ENCODE peak calls at places on chromosomes 1 and 21, in nine cellular contexts. V is anterior cingulate cortex; U is fibroblast of lung; Z is HEK293T; Y is adipocyte; L is activated CD4-positive, alpha-beta T cell treated with anti-CD3 and anti-CD28 coated beads for 36 hours; O is non-pigmented ciliary epithelial cell; X is AML-193; N is stimulated activated CD4-positive, alpha-beta T cell treated with anti-CD3 and anti-CD28 coated beads, Interleukin-2, amount 100 ng/mL, for 24 hours. B is an unnamed sample.

GRCh38 chr21:28798798-28799197 is 193.9 kb downstream of the LTN1 start:
- DNase-seq in V (no peak), U (no peak), Z (no peak), Y (peak), L (no peak), O (no peak), X (no peak), N (no peak), B (no peak)

GRCh38 chr1:205950280-205950679 is 7.0 kb upstream of the SLC26A9 start:
- DNase-seq in V (peak), U (peak), Z (no peak), Y (no peak), L (no peak), O (no peak), X (no peak), N (no peak), B (no peak)

GRCh38 chr1:166972193-166972592 is 3.1 kb downstream of the ILDR2 start:
- DNase-seq in V (peak), U (no peak), Z (no peak), Y (no peak), L (no peak), O (no peak), X (no peak), N (no peak), B (no peak)

GRCh38 chr1:174659823-174660222 is 212.1 kb downstream of the GPR52 start:
- DNase-seq in V (no peak), U (peak), Z (no peak), Y (peak), L (no peak), O (peak), X (no peak), N (no peak), B (no peak)

GRCh38 chr1:58476179-58476578 is 70.3 kb downstream of the OMA1 start:
- DNase-seq in V (no peak), U (no peak), Z (no peak), Y (no peak), L (no peak), O (no peak), X (no peak), N (no peak), B (no peak)

GRCh38 chr1:243528459-243529120 is 272.7 kb downstream of the SDCCAG8 start:
- DNase-seq in V (no peak), U (no peak), Z (no peak), Y (no peak), L (no peak), O (no peak), X (no peak), N (no peak), B (no peak)

GRCh38 chr1:77279929-77280328 is 1.9 kb upstream of the AK5 start:
- DNase-seq in V (no peak), U (no peak), Z (no peak), Y (no peak), L (no peak), O (no peak), X (peak), N (no peak), B (peak)

GRCh38 chr1:174999926-175000696 is at the start of gene CACYBP:
- DNase-seq in V (no peak), U (peak), Z (no peak), Y (peak), L (peak), O (no peak), X (peak), N (peak), B (no peak)

GRCh38 chr1:53339736-53340385 is 12.0 kb upstream of the LRP8 start:
- DNase-seq in V (no peak), U (no peak), Z (no peak), Y (no peak), L (no peak), O (no peak), X (no peak), N (no peak), B (no peak)

GRCh38 chr1:118913818-118914217 is 74.3 kb downstream of the TBX15 start:
- DNase-seq in V (no peak), U (no peak), Z (no peak), Y (no peak), L (no peak), O (no peak), X (no peak), N (no peak), B (no peak)

GRCh38 chr1:68409426-68409825 is 40.3 kb downstream of the RPE65 start:
- DNase-seq in V (no peak), U (peak), Z (no peak), Y (peak), L (no peak), O (no peak), X (no peak), N (no peak), B (no peak)

GRCh38 chr1:168664069-168664834 is 64.8 kb downstream of the DPT start:
- DNase-seq in V (no peak), U (no peak), Z (no peak), Y (no peak), L (no peak), O (no peak), X (no peak), N (no peak), B (no peak)

GRCh38 chr1:207740224-207740623 is 11.6 kb upstream of the CD46 start:
- DNase-seq in V (no peak), U (no peak), Z (no peak), Y (no peak), L (no peak), O (no peak), X (no peak), N (no peak), B (no peak)

GRCh38 chr1:156813298-156813697 is 3.4 kb downstream of the SH2D2A start:
- DNase-seq in V (no peak), U (no peak), Z (no peak), Y (no peak), L (no peak), O (no peak), X (no peak), N (no peak), B (no peak)

GRCh38 chr21:38343691-38344090 is 86.9 kb downstream of the KCNJ15 start:
- DNase-seq in V (no peak), U (peak), Z (no peak), Y (peak), L (no peak), O (no peak), X (no peak), N (no peak), B (no peak)

GRCh38 chr1:152110860-152111514 is 4.3 kb downstream of the TCHH start:
- DNase-seq in V (no peak), U (peak), Z (peak), Y (peak), L (peak), O (no peak), X (no peak), N (peak), B (peak)

GRCh38 chr21:42312626-42313104 is 2.5 kb downstream of the TFF3 start:
- DNase-seq in V (no peak), U (no peak), Z (no peak), Y (no peak), L (no peak), O (no peak), X (no peak), N (no peak), B (no peak)

GRCh38 chr1:7390604-7391000 is 380.5 kb upstream of the VAMP3 start:
- DNase-seq in V (no peak), U (no peak), Z (no peak), Y (no peak), L (no peak), O (no peak), X (no peak), N (no peak), B (no peak)

GRCh38 chr1:224070521-224070920 is 43.4 kb upstream of the FBXO28 start:
- DNase-seq in V (no peak), U (no peak), Z (no peak), Y (no peak), L (no peak), O (no peak), X (no peak), N (no peak), B (no peak)

GRCh38 chr1:228792601-228793000 is 57.3 kb downstream of the RHOU start:
- DNase-seq in V (no peak), U (no peak), Z (no peak), Y (no peak), L (no peak), O (no peak), X (no peak), N (no peak), B (no peak)

GRCh38 chr1:237141471-237141870 is 99.5 kb downstream of the RYR2 start:
- DNase-seq in V (no peak), U (no peak), Z (no peak), Y (no peak), L (no peak), O (no peak), X (no peak), N (no peak), B (no peak)

GRCh38 chr1:186476306-186477040 is 15.6 kb upstream of the PDC start:
- DNase-seq in V (no peak), U (peak), Z (no peak), Y (peak), L (no peak), O (peak), X (no peak), N (no peak), B (no peak)

GRCh38 chr1:48341221-48341620 is 118.7 kb downstream of the SLC5A9 start:
- DNase-seq in V (no peak), U (peak), Z (no peak), Y (peak), L (no peak), O (no peak), X (no peak), N (no peak), B (no peak)

GRCh38 chr1:24517898-24518297 is 15.3 kb downstream of the RCAN3 start:
- DNase-seq in V (no peak), U (no peak), Z (no peak), Y (no peak), L (no peak), O (no peak), X (no peak), N (no peak), B (no peak)

GRCh38 chr1:86760199-86760598 is 55.8 kb downstream of the SH3GLB1 start:
- DNase-seq in V (no peak), U (no peak), Z (no peak), Y (no peak), L (no peak), O (no peak), X (no peak), N (no peak), B (no peak)

GRCh38 chr1:226457307-226457712 is 49.4 kb upstream of the PARP1 start:
- DNase-seq in V (no peak), U (no peak), Z (peak), Y (no peak), L (peak), O (no peak), X (no peak), N (peak), B (peak)

GRCh38 chr1:65006806-65007205 is 40.5 kb upstream of the JAK1 start:
- DNase-seq in V (no peak), U (no peak), Z (no peak), Y (no peak), L (no peak), O (no peak), X (no peak), N (no peak), B (no peak)

GRCh38 chr1:205335692-205336091 is 14.1 kb upstream of the NUAK2 start:
- DNase-seq in V (peak), U (peak), Z (peak), Y (peak), L (peak), O (no peak), X (peak), N (peak), B (peak)

GRCh38 chr1:6984996-6985395 is 199.7 kb downstream of the CAMTA1 start:
- DNase-seq in V (peak), U (no peak), Z (no peak), Y (no peak), L (no peak), O (no peak), X (no peak), N (no peak), B (no peak)

GRCh38 chr1:87024936-87025537 is 110.6 kb downstream of the HS2ST1 start:
- DNase-seq in V (no peak), U (peak), Z (peak), Y (peak), L (no peak), O (no peak), X (peak), N (no peak), B (peak)

GRCh38 chr1:15002325-15002724 is 151.2 kb upstream of the TMEM51 start:
- DNase-seq in V (no peak), U (no peak), Z (no peak), Y (no peak), L (no peak), O (no peak), X (no peak), N (no peak), B (no peak)

GRCh38 chr1:87045757-87046422 is 131.5 kb downstream of the HS2ST1 start:
- DNase-seq in V (no peak), U (peak), Z (no peak), Y (no peak), L (peak), O (peak), X (no peak), N (peak), B (peak)

GRCh38 chr1:12477936-12478611 is 139.9 kb downstream of the DHRS3 start:
- DNase-seq in V (no peak), U (peak), Z (peak), Y (peak), L (peak), O (peak), X (no peak), N (no peak), B (peak)

GRCh38 chr1:19057784-19058475 is 101.5 kb upstream of the IFFO2 start:
- DNase-seq in V (no peak), U (no peak), Z (no peak), Y (no peak), L (no peak), O (no peak), X (no peak), N (no peak), B (no peak)

GRCh38 chr1:89907669-89908293 is 86.9 kb downstream of the LRRC8D start:
- DNase-seq in V (no peak), U (peak), Z (no peak), Y (peak), L (no peak), O (peak), X (no peak), N (no peak), B (no peak)

GRCh38 chr1:42214447-42214871 is 49.9 kb upstream of the GUCA2A start:
- DNase-seq in V (no peak), U (peak), Z (no peak), Y (peak), L (no peak), O (peak), X (peak), N (no peak), B (peak)

GRCh38 chr1:214331827-214332423 is 51.0 kb downstream of the SMYD2 start:
- DNase-seq in V (peak), U (peak), Z (peak), Y (peak), L (peak), O (no peak), X (peak), N (peak), B (peak)

GRCh38 chr1:224058303-224058702 is 55.6 kb upstream of the FBXO28 start:
- DNase-seq in V (no peak), U (peak), Z (no peak), Y (no peak), L (no peak), O (no peak), X (no peak), N (no peak), B (no peak)

GRCh38 chr21:37474342-37474741 is 107.8 kb downstream of the DYRK1A start:
- DNase-seq in V (no peak), U (no peak), Z (no peak), Y (no peak), L (no peak), O (no peak), X (no peak), N (no peak), B (no peak)